ENCODE peak calls at places on chromosomes 11 and 22, in six cellular contexts. A, U, V, Z, Q and L are unnamed samples.

GRCh38 chr11:117861151-117862018 is 15.1 kb downstream of the FXYD6 start:
- DNase-seq in A (no peak), U (no peak), V (peak), Z (no peak), Q (peak), L (no peak)

GRCh38 chr11:63961608-63962412 is 12.6 kb upstream of the COX8A start:
- DNase-seq in A (peak), U (peak), V (peak), Z (no peak), Q (no peak), L (no peak)

GRCh38 chr11:63371396-63371795 is 1.8 kb downstream of the SLC22A9 start:
- DNase-seq in A (no peak), U (no peak), V (no peak), Z (no peak), Q (no peak), L (no peak)

GRCh38 chr11:81449588-81450155 is 1284.0 kb downstream of the FAM181B start:
- DNase-seq in A (no peak), U (no peak), V (no peak), Z (no peak), Q (no peak), L (no peak)

GRCh38 chr11:111963786-111964385 is 26.7 kb downstream of the DIXDC1 start:
- DNase-seq in A (no peak), U (no peak), V (no peak), Z (no peak), Q (no peak), L (no peak)

GRCh38 chr11:113874096-113874919 is 1.1 kb downstream of the USP28 start:
- DNase-seq in A (no peak), U (no peak), V (no peak), Z (no peak), Q (no peak), L (peak)

GRCh38 chr11:67613960-67614715 is 7.4 kb downstream of the NDUFV1 start:
- DNase-seq in A (no peak), U (peak), V (peak), Z (peak), Q (peak), L (no peak)

GRCh38 chr11:77687088-77687487 is 49.5 kb upstream of the CLNS1A start:
- DNase-seq in A (no peak), U (no peak), V (no peak), Z (no peak), Q (no peak), L (no peak)

GRCh38 chr11:64233913-64234839 is at the start of gene VEGFB:
- DNase-seq in A (no peak), U (peak), V (peak), Z (no peak), Q (peak), L (no peak)

GRCh38 chr11:3984896-3985295 is 109.7 kb upstream of the RRM1 start:
- DNase-seq in A (no peak), U (peak), V (peak), Z (no peak), Q (no peak), L (no peak)

GRCh38 chr22:46792061-46792796 is 29.8 kb downstream of the TBC1D22A start:
- DNase-seq in A (no peak), U (no peak), V (no peak), Z (no peak), Q (no peak), L (no peak)

GRCh38 chr11:130918081-130918480 is 1.8 kb upstream of the SNX19 start:
- DNase-seq in A (no peak), U (no peak), V (no peak), Z (no peak), Q (no peak), L (no peak)

GRCh38 chr22:50146440-50147228 is 23.9 kb upstream of the PANX2 start:
- DNase-seq in A (peak), U (peak), V (peak), Z (no peak), Q (no peak), L (peak)

GRCh38 chr22:36395061-36395849 is 7.5 kb upstream of the MYH9 start:
- DNase-seq in A (no peak), U (no peak), V (no peak), Z (no peak), Q (no peak), L (no peak)

GRCh38 chr11:2576536-2576935 is 123.3 kb downstream of the KCNQ1OT1 start:
- DNase-seq in A (no peak), U (no peak), V (no peak), Z (no peak), Q (peak), L (no peak)

GRCh38 chr11:61695917-61696316 is 15.7 kb downstream of the DAGLA start:
- DNase-seq in A (no peak), U (peak), V (peak), Z (peak), Q (peak), L (peak)

GRCh38 chr22:42533638-42533977 is 14.0 kb upstream of the RRP7A start:
- DNase-seq in A (no peak), U (no peak), V (no peak), Z (no peak), Q (no peak), L (no peak)

GRCh38 chr22:27839261-27839660 is 37.7 kb upstream of the MN1 start:
- DNase-seq in A (no peak), U (no peak), V (no peak), Z (no peak), Q (no peak), L (no peak)

GRCh38 chr11:94103476-94103875 is 25.2 kb upstream of the PANX1 start:
- DNase-seq in A (no peak), U (no peak), V (no peak), Z (no peak), Q (no peak), L (no peak)

GRCh38 chr22:50001388-50002231 is 11.0 kb downstream of the IL17REL start:
- DNase-seq in A (no peak), U (no peak), V (no peak), Z (no peak), Q (no peak), L (no peak)

GRCh38 chr22:25880524-25880923 is 138.5 kb downstream of the MYO18B start:
- DNase-seq in A (peak), U (no peak), V (no peak), Z (peak), Q (no peak), L (peak)

GRCh38 chr11:7869467-7869866 is 61.6 kb downstream of the OR10A6 start:
- DNase-seq in A (peak), U (no peak), V (no peak), Z (no peak), Q (no peak), L (no peak)

DNA sequence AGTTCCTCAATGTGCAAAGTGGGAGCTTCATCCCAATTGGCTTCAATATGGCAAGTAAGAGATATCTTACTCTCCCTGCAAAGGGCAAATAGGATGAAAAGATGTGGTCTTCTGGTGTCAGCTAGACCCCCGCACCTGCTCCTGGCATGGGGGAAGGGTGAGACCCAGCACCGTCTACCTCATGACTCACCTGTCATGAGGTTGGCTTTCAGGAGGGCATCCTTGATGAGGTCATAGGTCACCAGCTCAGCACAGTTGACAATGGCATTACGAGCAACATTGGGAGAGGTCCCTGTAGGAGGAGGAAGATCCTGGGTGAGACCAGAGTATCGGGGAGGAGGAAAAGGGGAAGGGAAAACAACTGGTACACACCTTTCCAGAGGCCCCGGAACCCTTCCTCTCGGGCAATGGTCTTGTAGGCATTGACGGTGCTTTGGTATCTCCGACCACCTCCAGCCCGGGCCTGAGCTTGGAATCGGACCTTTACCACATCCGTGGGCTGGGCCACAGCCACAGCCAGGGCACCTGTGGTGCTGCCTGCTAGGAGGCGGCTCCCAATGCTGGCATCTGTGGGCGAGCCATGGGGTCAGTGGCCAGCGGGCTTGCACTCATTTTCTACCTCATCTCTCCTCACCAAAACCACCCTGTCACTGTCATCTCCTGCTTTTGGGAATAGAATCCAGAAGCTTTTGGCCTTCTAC is 6.0 kb downstream of the UCP2 start:
- DNase-seq in A (no peak), U (peak), V (no peak), Z (no peak), Q (no peak), L (no peak)
- TF ChIP-seq CHD2 in A (no peak), U (no peak), V (no peak), Z (no peak), Q (no peak), L (no peak)

GRCh38 chr11:13054278-13054677 is 45.2 kb downstream of the RASSF10 start:
- DNase-seq in A (no peak), U (no peak), V (no peak), Z (no peak), Q (no peak), L (no peak)
- TF ChIP-seq CHD2 in A (no peak), U (no peak), V (no peak), Z (no peak), Q (no peak), L (no peak)

GRCh38 chr22:40220316-40221054 is 42.8 kb downstream of the TNRC6B start:
- DNase-seq in A (no peak), U (no peak), V (no peak), Z (no peak), Q (no peak), L (no peak)
- TF ChIP-seq CHD2 in A (no peak), U (no peak), V (no peak), Z (no peak), Q (no peak), L (no peak)

DNA sequence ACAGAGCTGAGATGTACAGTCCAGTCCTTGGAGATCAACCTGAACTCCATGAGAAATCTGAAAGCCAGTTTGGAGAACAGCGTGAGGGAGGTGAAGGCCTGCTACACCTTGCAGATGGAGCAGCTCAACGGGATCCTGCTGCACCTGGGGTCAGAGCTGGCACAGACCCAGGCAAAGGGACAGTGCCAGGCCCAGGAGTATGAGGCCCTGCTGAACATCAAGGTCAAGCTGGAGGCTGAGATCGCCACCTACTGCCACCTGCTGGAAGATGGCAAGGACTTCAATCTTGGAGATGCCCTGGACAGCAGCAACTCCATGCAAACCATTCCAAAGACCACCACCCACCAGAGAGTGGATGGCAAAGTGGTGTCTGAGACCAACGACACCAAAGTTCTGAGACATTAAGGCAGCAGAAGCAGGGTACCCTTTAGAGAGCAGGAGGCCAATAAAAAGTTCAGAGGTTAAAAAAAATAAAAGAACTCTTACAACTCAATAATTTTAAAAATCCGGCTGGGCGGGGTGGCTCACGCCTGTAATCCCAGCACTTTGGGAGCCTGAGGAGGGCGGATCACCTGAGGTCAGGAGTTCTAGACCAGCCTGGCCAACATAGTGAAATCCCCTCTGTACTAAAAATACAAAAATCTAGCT is 69.9 kb upstream of the RTL6 start:
- DNase-seq in A (peak), U (no peak), V (no peak), Z (no peak), Q (no peak), L (peak)
- TF ChIP-seq CHD2 in A (no peak), U (no peak), V (no peak), Z (no peak), Q (no peak), L (no peak)